ENCODE peak calls at places on chromosomes 5 and 9, in four cellular contexts. X, L, E and C are unnamed samples.

GRCh38 chr5:74465724-74466123 is 174.8 kb downstream of the ENC1 start:
- DNase-seq in L (no peak), E (no peak), X (no peak), C (no peak)

GRCh38 chr5:163914911-163915310 is 409.5 kb downstream of the MAT2B start:
- DNase-seq in X (peak), E (no peak), L (no peak), C (no peak)

GRCh38 chr9:73083519-73083918 is 68.1 kb upstream of the ANXA1 start:
- DNase-seq in X (no peak), L (no peak), E (no peak), C (no peak)

GRCh38 chr5:115557667-115558387 is 13.3 kb upstream of the FEM1C start:
- DNase-seq in L (no peak), X (no peak), E (no peak), C (no peak)

GRCh38 chr5:148739524-148739923 is 85.2 kb upstream of the HTR4 start:
- DNase-seq in L (no peak), E (no peak), X (no peak), C (no peak)

GRCh38 chr5:74266132-74266531 is 374.4 kb downstream of the ENC1 start:
- DNase-seq in L (no peak), X (no peak), E (no peak), C (no peak)

GRCh38 chr9:111399772-111400563 is 69.9 kb upstream of the OR2K2 start:
- DNase-seq in E (no peak), L (peak), X (no peak), C (no peak)

GRCh38 chr9:131474711-131475110 is 28.0 kb upstream of the POMT1 start:
- DNase-seq in L (no peak), E (no peak), X (no peak), C (no peak)

GRCh38 chr5:140112685-140113179 is 1.2 kb upstream of the PURA start:
- DNase-seq in E (no peak), X (no peak), L (no peak), C (no peak)

GRCh38 chr5:60382761-60383160 is 317.2 kb downstream of the DEPDC1B start:
- DNase-seq in E (no peak), X (no peak), L (no peak), C (no peak)

GRCh38 chr9:6681957-6682501 is 36.5 kb upstream of the GLDC start:
- DNase-seq in X (no peak), L (no peak), E (no peak), C (no peak)